ENCODE peak calls at places on chromosome 9, in four cellular contexts. C is stomach, V is cardiac fibroblast, T is RWPE1. Y is an unnamed sample.

GRCh38 chr9:5441043-5441442 is 3.3 kb upstream of the PLGRKT start:
- DNase-seq in C (no peak), V (peak), T (no peak), Y (no peak)

GRCh38 chr9:99823392-99824377 is 2.0 kb downstream of the NR4A3 start:
- DNase-seq in C (peak), V (peak), T (peak), Y (peak)

GRCh38 chr9:69065660-69066059 is 30.1 kb downstream of the FXN start:
- DNase-seq in C (no peak), V (no peak), T (no peak), Y (no peak)

GRCh38 chr9:9904021-9904420 is 708.8 kb downstream of the PTPRD start:
- DNase-seq in C (no peak), V (no peak), T (no peak), Y (no peak)

GRCh38 chr9:134189167-134189474 is 24.8 kb upstream of the RNU6ATAC start:
- DNase-seq in C (no peak), V (no peak), T (no peak), Y (no peak)

GRCh38 chr9:90141723-90142122 is 500.9 kb downstream of the DIRAS2 start:
- DNase-seq in C (no peak), V (peak), T (peak), Y (no peak)

GRCh38 chr9:137458194-137459146 is 664 bp downstream of the NSMF start:
- DNase-seq in C (no peak), V (no peak), T (peak), Y (no peak)

GRCh38 chr9:130368631-130369103 is 76.1 kb upstream of the ASS1 start:
- DNase-seq in C (no peak), V (no peak), T (no peak), Y (no peak)

GRCh38 chr9:86119457-86119856 is 20.1 kb upstream of the GOLM1 start:
- DNase-seq in C (no peak), V (no peak), T (no peak), Y (no peak)

GRCh38 chr9:107751522-107752235 is 262.1 kb upstream of the KLF4 start:
- DNase-seq in C (peak), V (peak), T (no peak), Y (no peak)

GRCh38 chr9:118170032-118170955 is 466.1 kb downstream of the TLR4 start:
- DNase-seq in C (no peak), V (peak), T (peak), Y (no peak)

GRCh38 chr9:93043122-93043521 is 15.4 kb upstream of the SUSD3 start:
- DNase-seq in C (no peak), V (no peak), T (no peak), Y (no peak)

GRCh38 chr9:134800791-134801339 is 79.7 kb upstream of the FCN2 start:
- DNase-seq in C (no peak), V (no peak), T (no peak), Y (no peak)

GRCh38 chr9:104923289-104923688 is 4.7 kb downstream of the ABCA1 start:
- DNase-seq in C (no peak), V (peak), T (no peak), Y (no peak)

GRCh38 chr9:95644377-95644776 is 127.6 kb upstream of the PTCH1 start:
- DNase-seq in C (no peak), V (no peak), T (no peak), Y (no peak)

GRCh38 chr9:137467896-137468295 is 8.8 kb upstream of the NSMF start:
- DNase-seq in C (no peak), V (no peak), T (no peak), Y (no peak)

GRCh38 chr9:5644522-5644921 is 15.6 kb downstream of the RIC1 start:
- DNase-seq in C (no peak), V (peak), T (peak), Y (no peak)

GRCh38 chr9:98884849-98885248 is 58.9 kb upstream of the COL15A1 start:
- DNase-seq in C (no peak), V (no peak), T (no peak), Y (no peak)

DNA sequence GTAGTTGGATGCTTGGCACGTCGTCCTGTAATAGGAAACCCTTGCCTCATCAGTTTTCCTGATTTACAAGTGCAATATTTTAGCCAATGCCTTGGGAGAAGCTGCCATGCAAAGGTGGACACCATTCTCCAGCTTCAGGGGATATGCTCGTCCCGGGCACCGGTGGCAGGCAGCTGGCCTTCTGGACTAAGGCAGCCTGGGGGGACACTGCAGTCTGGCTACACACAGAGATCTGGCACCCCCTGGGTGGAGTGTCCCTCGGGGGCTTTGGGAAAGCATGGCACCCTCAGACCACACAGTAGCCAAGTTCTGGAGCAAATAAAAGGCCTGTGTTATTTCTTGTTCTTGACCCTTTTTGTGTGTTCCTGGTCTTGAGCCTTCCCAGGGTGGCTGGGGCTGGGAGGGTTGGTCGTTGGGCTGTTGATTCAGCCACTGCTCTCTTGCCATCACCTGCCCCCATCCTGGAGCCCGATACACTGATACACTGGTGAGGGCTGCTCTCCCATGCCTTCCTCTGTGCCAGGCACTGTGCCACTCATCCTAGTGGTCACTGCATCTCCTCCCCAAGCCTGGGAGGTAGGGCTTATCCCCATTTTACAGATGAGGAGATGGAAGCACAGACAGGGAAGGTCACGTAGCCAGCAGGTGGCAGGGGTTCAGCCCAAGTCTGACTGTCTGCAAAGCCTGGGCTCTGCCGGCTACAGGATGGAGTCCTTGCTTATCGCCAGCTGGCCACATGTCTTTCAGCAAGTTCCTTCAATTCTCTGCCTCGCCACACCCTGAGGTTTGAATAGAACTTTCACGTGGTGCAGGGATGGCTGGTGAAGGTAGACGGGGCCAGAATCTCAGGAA is 134.1 kb downstream of the RGS3 start:
- DNase-seq in C (no peak), V (no peak), T (no peak), Y (no peak)
- TF ChIP-seq CTCF in C (no peak), V (no peak), T (no peak), Y (no peak)

DNA sequence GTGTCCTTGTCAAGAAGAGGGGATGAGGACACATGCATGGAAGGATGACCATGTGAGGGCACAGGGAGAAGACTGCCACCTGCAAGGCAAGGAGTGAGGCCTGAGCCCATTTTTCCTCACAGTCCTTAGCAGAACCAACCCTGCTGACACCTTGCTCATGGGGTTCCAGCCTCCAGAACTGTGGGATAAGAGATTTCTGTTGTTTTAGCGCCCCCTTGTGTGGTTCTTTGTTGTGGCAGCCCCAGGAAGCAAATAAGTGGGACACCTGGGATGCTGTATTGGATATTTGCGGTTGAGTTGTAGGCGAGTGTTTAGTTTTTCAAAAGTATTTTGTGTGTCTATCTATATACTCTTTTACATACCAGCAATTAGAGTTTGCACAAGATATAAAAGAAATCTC is 206.4 kb downstream of the NXNL2 start:
- DNase-seq in C (no peak), V (peak), T (peak), Y (no peak)
- TF ChIP-seq CTCF in C (no peak), V (peak), T (no peak), Y (no peak)

GRCh38 chr9:124386201-124386600 is 29.0 kb downstream of the PSMB7 start:
- DNase-seq in C (no peak), V (no peak), T (no peak), Y (no peak)
- TF ChIP-seq CTCF in C (no peak), V (no peak), T (no peak), Y (no peak)

GRCh38 chr9:97284798-97285197 is 22.7 kb upstream of the CCDC180 start:
- DNase-seq in C (no peak), V (peak), T (no peak), Y (no peak)
- TF ChIP-seq CTCF in C (no peak), V (peak), T (peak), Y (no peak)

GRCh38 chr9:124551472-124552339 is 44.5 kb upstream of the NR5A1 start:
- DNase-seq in C (peak), V (peak), T (peak), Y (peak)
- TF ChIP-seq CTCF in C (peak), V (peak), T (peak), Y (peak)

DNA sequence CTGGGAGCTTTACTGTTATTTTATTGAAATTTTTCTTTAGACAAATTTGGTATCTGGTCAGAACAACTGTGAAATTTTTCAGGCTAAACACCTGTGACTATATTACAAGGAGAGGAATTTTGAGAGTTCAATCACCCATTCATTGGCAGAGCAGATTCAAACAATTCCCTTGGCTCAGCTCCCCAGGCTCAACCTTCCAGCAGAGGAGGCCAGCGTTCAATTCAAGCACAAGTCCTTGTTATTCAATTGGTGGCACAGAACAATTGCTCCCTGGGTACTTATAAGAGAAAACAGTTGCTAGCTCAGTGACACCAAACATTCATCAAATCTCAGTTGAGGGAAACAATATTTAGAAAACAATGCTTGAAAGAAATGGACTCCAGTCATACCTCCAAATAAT is 83.3 kb downstream of the SUSD1 start:
- DNase-seq in C (no peak), V (peak), T (no peak), Y (no peak)
- TF ChIP-seq CTCF in C (no peak), V (peak), T (peak), Y (no peak)

Y was measured in lung.